ENCODE peak calls at places on chromosomes 13 and 19, in five cellular contexts. One of them, this sample, is unnamed.

GRCh38 chr19:46225558-46226004 is 4.0 kb upstream of the IGFL1 start:
- DNase-seq in choroid plexus epithelial cell: peak
- DNase-seq in fibroblast of pulmonary artery: peak
- DNase-seq in fibroblast of mammary gland: peak
- DNase-seq in neural crest cell: no peak
- DNase-seq in this sample: peak

GRCh38 chr19:4059931-4060620 is 6.6 kb downstream of the ZBTB7A start:
- DNase-seq in fibroblast of mammary gland: peak
- DNase-seq in neural crest cell: no peak
- DNase-seq in choroid plexus epithelial cell: no peak
- DNase-seq in fibroblast of pulmonary artery: peak
- DNase-seq in this sample: peak

GRCh38 chr13:106570354-106570822 is 2.5 kb upstream of the ARGLU1 start:
- DNase-seq in fibroblast of pulmonary artery: peak
- DNase-seq in fibroblast of mammary gland: peak
- DNase-seq in neural crest cell: peak
- DNase-seq in choroid plexus epithelial cell: peak
- DNase-seq in this sample: peak

GRCh38 chr13:99496322-99497142 is 4.7 kb upstream of the TM9SF2 start:
- DNase-seq in fibroblast of pulmonary artery: peak
- DNase-seq in fibroblast of mammary gland: peak
- DNase-seq in choroid plexus epithelial cell: peak
- DNase-seq in neural crest cell: no peak
- DNase-seq in this sample: peak

GRCh38 chr13:114015111-114015551 is 41.3 kb upstream of the C13orf46 start:
- DNase-seq in neural crest cell: no peak
- DNase-seq in fibroblast of pulmonary artery: no peak
- DNase-seq in choroid plexus epithelial cell: no peak
- DNase-seq in fibroblast of mammary gland: no peak
- DNase-seq in this sample: no peak

GRCh38 chr13:101730420-101731000 is 278.0 kb downstream of the ITGBL1 start:
- DNase-seq in fibroblast of pulmonary artery: no peak
- DNase-seq in choroid plexus epithelial cell: peak
- DNase-seq in fibroblast of mammary gland: peak
- DNase-seq in neural crest cell: no peak
- DNase-seq in this sample: no peak

GRCh38 chr19:37654118-37654517 is 1.1 kb downstream of the ZFP30 start:
- DNase-seq in fibroblast of mammary gland: peak
- DNase-seq in choroid plexus epithelial cell: peak
- DNase-seq in neural crest cell: no peak
- DNase-seq in fibroblast of pulmonary artery: no peak
- DNase-seq in this sample: no peak

GRCh38 chr19:33702606-33703437 is 81.1 kb downstream of the CHST8 start:
- DNase-seq in choroid plexus epithelial cell: no peak
- DNase-seq in fibroblast of mammary gland: no peak
- DNase-seq in neural crest cell: no peak
- DNase-seq in fibroblast of pulmonary artery: no peak
- DNase-seq in this sample: no peak

GRCh38 chr19:38264486-38265212 is at the start of gene SPINT2:
- DNase-seq in choroid plexus epithelial cell: no peak
- DNase-seq in fibroblast of pulmonary artery: no peak
- DNase-seq in neural crest cell: peak
- DNase-seq in fibroblast of mammary gland: no peak
- DNase-seq in this sample: no peak

GRCh38 chr19:1189419-1189818 is 15.4 kb upstream of the SBNO2 start:
- DNase-seq in neural crest cell: no peak
- DNase-seq in fibroblast of pulmonary artery: no peak
- DNase-seq in fibroblast of mammary gland: no peak
- DNase-seq in choroid plexus epithelial cell: peak
- DNase-seq in this sample: no peak

GRCh38 chr13:40271931-40272775 is 394.3 kb downstream of the FOXO1 start:
- DNase-seq in fibroblast of mammary gland: peak
- DNase-seq in neural crest cell: no peak
- DNase-seq in fibroblast of pulmonary artery: peak
- DNase-seq in choroid plexus epithelial cell: peak
- DNase-seq in this sample: peak

GRCh38 chr19:4633140-4633967 is 6.0 kb upstream of the TNFAIP8L1 start:
- DNase-seq in neural crest cell: peak
- DNase-seq in fibroblast of mammary gland: peak
- DNase-seq in choroid plexus epithelial cell: peak
- DNase-seq in fibroblast of pulmonary artery: peak
- DNase-seq in this sample: peak

GRCh38 chr19:33557720-33558119 is 36.1 kb upstream of the PEPD start:
- DNase-seq in fibroblast of pulmonary artery: no peak
- DNase-seq in neural crest cell: no peak
- DNase-seq in choroid plexus epithelial cell: no peak
- DNase-seq in fibroblast of mammary gland: no peak
- DNase-seq in this sample: no peak

GRCh38 chr19:45368737-45369340 is 1.5 kb downstream of the ERCC2 start:
- DNase-seq in fibroblast of mammary gland: no peak
- DNase-seq in neural crest cell: no peak
- DNase-seq in choroid plexus epithelial cell: no peak
- DNase-seq in fibroblast of pulmonary artery: no peak
- DNase-seq in this sample: no peak

GRCh38 chr13:25588336-25589060 is 216.7 kb downstream of the ATP8A2 start:
- DNase-seq in choroid plexus epithelial cell: no peak
- DNase-seq in neural crest cell: no peak
- DNase-seq in fibroblast of pulmonary artery: no peak
- DNase-seq in fibroblast of mammary gland: no peak
- DNase-seq in this sample: no peak

GRCh38 chr19:920051-920857 is 3.1 kb downstream of the KISS1R start:
- DNase-seq in choroid plexus epithelial cell: no peak
- DNase-seq in fibroblast of pulmonary artery: peak
- DNase-seq in fibroblast of mammary gland: no peak
- DNase-seq in neural crest cell: no peak
- DNase-seq in this sample: no peak

GRCh38 chr13:66405908-66406802 is 824.0 kb downstream of the PCDH9 start:
- DNase-seq in fibroblast of pulmonary artery: peak
- DNase-seq in choroid plexus epithelial cell: peak
- DNase-seq in neural crest cell: no peak
- DNase-seq in fibroblast of mammary gland: peak
- DNase-seq in this sample: peak

GRCh38 chr19:49807174-49807830 is 5.8 kb downstream of the FUZ start:
- DNase-seq in neural crest cell: no peak
- DNase-seq in choroid plexus epithelial cell: no peak
- DNase-seq in fibroblast of pulmonary artery: no peak
- DNase-seq in fibroblast of mammary gland: no peak
- DNase-seq in this sample: no peak

GRCh38 chr19:42132030-42132628 is at the start of gene POU2F2:
- DNase-seq in fibroblast of mammary gland: no peak
- DNase-seq in fibroblast of pulmonary artery: no peak
- DNase-seq in neural crest cell: no peak
- DNase-seq in choroid plexus epithelial cell: no peak
- DNase-seq in this sample: no peak

GRCh38 chr13:49086711-49087110 is 111.0 kb downstream of the FNDC3A start:
- DNase-seq in fibroblast of pulmonary artery: peak
- DNase-seq in fibroblast of mammary gland: peak
- DNase-seq in neural crest cell: no peak
- DNase-seq in choroid plexus epithelial cell: peak
- DNase-seq in this sample: peak

GRCh38 chr13:33193428-33193974 is 92.1 kb downstream of the STARD13 start:
- DNase-seq in fibroblast of pulmonary artery: peak
- DNase-seq in choroid plexus epithelial cell: peak
- DNase-seq in neural crest cell: no peak
- DNase-seq in fibroblast of mammary gland: no peak
- DNase-seq in this sample: peak

GRCh38 chr19:3840804-3841203 is 28.0 kb downstream of the ZFR2 start:
- DNase-seq in choroid plexus epithelial cell: no peak
- DNase-seq in neural crest cell: no peak
- DNase-seq in fibroblast of pulmonary artery: no peak
- DNase-seq in fibroblast of mammary gland: no peak
- DNase-seq in this sample: no peak

GRCh38 chr13:36758345-36758744 is 60.7 kb upstream of the RFXAP start:
- DNase-seq in choroid plexus epithelial cell: no peak
- DNase-seq in fibroblast of mammary gland: no peak
- DNase-seq in neural crest cell: no peak
- DNase-seq in fibroblast of pulmonary artery: no peak
- DNase-seq in this sample: no peak

GRCh38 chr19:12042893-12043292 is 7.4 kb upstream of the ZNF433 start:
- DNase-seq in choroid plexus epithelial cell: no peak
- DNase-seq in neural crest cell: no peak
- DNase-seq in fibroblast of mammary gland: no peak
- DNase-seq in fibroblast of pulmonary artery: no peak
- DNase-seq in this sample: no peak

GRCh38 chr19:31499826-31500539 is 150.7 kb upstream of the TSHZ3 start:
- DNase-seq in neural crest cell: no peak
- DNase-seq in fibroblast of pulmonary artery: no peak
- DNase-seq in choroid plexus epithelial cell: no peak
- DNase-seq in fibroblast of mammary gland: no peak
- DNase-seq in this sample: no peak

GRCh38 chr19:52270266-52270885 is 989 bp downstream of the ZNF766 start:
- DNase-seq in neural crest cell: no peak
- DNase-seq in fibroblast of pulmonary artery: no peak
- DNase-seq in choroid plexus epithelial cell: no peak
- DNase-seq in fibroblast of mammary gland: peak
- DNase-seq in this sample: no peak

GRCh38 chr13:67772807-67773453 is 542.8 kb upstream of the PCDH9 start:
- DNase-seq in neural crest cell: no peak
- DNase-seq in fibroblast of mammary gland: no peak
- DNase-seq in choroid plexus epithelial cell: no peak
- DNase-seq in fibroblast of pulmonary artery: no peak
- DNase-seq in this sample: no peak

GRCh38 chr19:15288146-15288963 is 44.0 kb downstream of the BRD4 start:
- DNase-seq in neural crest cell: peak
- DNase-seq in choroid plexus epithelial cell: no peak
- DNase-seq in fibroblast of pulmonary artery: no peak
- DNase-seq in fibroblast of mammary gland: peak
- DNase-seq in this sample: no peak

GRCh38 chr13:33543089-33543459 is 257.5 kb upstream of the STARD13 start:
- DNase-seq in fibroblast of pulmonary artery: no peak
- DNase-seq in neural crest cell: no peak
- DNase-seq in choroid plexus epithelial cell: no peak
- DNase-seq in fibroblast of mammary gland: no peak
- DNase-seq in this sample: no peak

GRCh38 chr19:7676376-7676775 is 514 bp upstream of the MCEMP1 start:
- DNase-seq in choroid plexus epithelial cell: no peak
- DNase-seq in fibroblast of mammary gland: no peak
- DNase-seq in fibroblast of pulmonary artery: no peak
- DNase-seq in neural crest cell: no peak
- DNase-seq in this sample: no peak

GRCh38 chr13:72622546-72622945 is 104.9 kb downstream of the MZT1 start:
- DNase-seq in fibroblast of mammary gland: no peak
- DNase-seq in neural crest cell: no peak
- DNase-seq in fibroblast of pulmonary artery: no peak
- DNase-seq in choroid plexus epithelial cell: no peak
- DNase-seq in this sample: no peak

GRCh38 chr19:49592486-49593232 is 1.7 kb downstream of the PRR12 start:
- DNase-seq in neural crest cell: peak
- DNase-seq in fibroblast of pulmonary artery: no peak
- DNase-seq in fibroblast of mammary gland: peak
- DNase-seq in choroid plexus epithelial cell: peak
- DNase-seq in this sample: peak

GRCh38 chr13:81610613-81611012 is 1269.7 kb upstream of the SPRY2 start:
- DNase-seq in choroid plexus epithelial cell: peak
- DNase-seq in fibroblast of pulmonary artery: no peak
- DNase-seq in fibroblast of mammary gland: no peak
- DNase-seq in neural crest cell: no peak
- DNase-seq in this sample: no peak

GRCh38 chr13:71879129-71879535 is 12.1 kb upstream of the DACH1 start:
- DNase-seq in neural crest cell: no peak
- DNase-seq in fibroblast of pulmonary artery: peak
- DNase-seq in fibroblast of mammary gland: no peak
- DNase-seq in choroid plexus epithelial cell: peak
- DNase-seq in this sample: peak

GRCh38 chr19:16249826-16250434 is 52.2 kb downstream of the AP1M1 start:
- DNase-seq in fibroblast of mammary gland: peak
- DNase-seq in fibroblast of pulmonary artery: peak
- DNase-seq in choroid plexus epithelial cell: peak
- DNase-seq in neural crest cell: no peak
- DNase-seq in this sample: no peak

GRCh38 chr13:110249326-110249725 is 57.6 kb downstream of the COL4A1 start:
- DNase-seq in choroid plexus epithelial cell: no peak
- DNase-seq in fibroblast of pulmonary artery: no peak
- DNase-seq in neural crest cell: no peak
- DNase-seq in fibroblast of mammary gland: no peak
- DNase-seq in this sample: no peak
- TF ChIP-seq CTCF in choroid plexus epithelial cell: no peak
- TF ChIP-seq CTCF in fibroblast of pulmonary artery: no peak
- TF ChIP-seq CTCF in neural crest cell: no peak
- TF ChIP-seq CTCF in fibroblast of mammary gland: no peak
- TF ChIP-seq CTCF in this sample: no peak

DNA sequence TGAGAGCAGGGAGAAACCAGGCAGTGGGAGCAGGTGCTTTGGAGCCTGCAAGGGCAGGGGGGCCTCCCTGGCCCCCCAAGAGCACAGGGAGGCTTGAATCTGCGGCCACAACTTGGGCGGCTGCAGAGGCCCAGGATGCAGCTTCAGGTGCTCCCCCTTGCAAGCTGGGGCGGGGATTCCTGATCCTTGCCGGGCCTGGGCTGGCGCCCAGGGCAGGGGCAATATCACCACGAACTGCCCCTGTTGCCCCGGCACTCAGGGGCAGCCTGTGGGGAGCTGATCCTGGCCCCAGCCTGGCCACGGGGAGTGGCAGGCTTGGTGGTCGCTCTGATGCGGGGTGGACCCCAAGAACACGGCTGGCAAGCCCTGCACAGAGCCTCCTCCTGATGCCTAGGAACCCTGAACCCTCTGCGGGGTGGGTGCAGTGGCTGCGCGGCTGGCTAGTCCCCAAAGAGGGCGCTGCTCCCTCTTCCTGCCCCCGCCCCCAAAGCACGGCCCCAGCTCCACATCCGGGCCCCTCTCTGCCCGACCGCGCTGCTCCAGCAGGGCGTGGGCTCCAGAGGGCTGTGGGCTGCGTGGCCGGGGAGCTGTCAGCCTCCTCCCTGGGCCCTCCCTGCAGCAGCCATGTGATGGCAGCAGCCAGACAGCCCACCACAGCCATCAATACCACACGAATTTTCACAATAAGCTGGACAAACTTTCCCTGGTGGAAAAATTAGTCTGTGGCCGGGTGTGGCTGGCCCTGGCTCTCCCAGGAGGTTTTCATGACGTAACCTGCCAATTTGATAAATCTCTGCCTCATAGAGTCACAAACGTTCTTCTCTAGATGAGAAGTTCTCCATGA is 21.0 kb downstream of the TNFSF9 start:
- DNase-seq in neural crest cell: peak
- DNase-seq in fibroblast of mammary gland: peak
- DNase-seq in fibroblast of pulmonary artery: no peak
- DNase-seq in choroid plexus epithelial cell: no peak
- DNase-seq in this sample: no peak
- TF ChIP-seq CTCF in neural crest cell: peak
- TF ChIP-seq CTCF in fibroblast of mammary gland: no peak
- TF ChIP-seq CTCF in fibroblast of pulmonary artery: no peak
- TF ChIP-seq CTCF in choroid plexus epithelial cell: no peak
- TF ChIP-seq CTCF in this sample: no peak

GRCh38 chr13:21798181-21798580 is 127.3 kb downstream of the FGF9 start:
- DNase-seq in choroid plexus epithelial cell: no peak
- DNase-seq in fibroblast of pulmonary artery: no peak
- DNase-seq in neural crest cell: no peak
- DNase-seq in fibroblast of mammary gland: no peak
- DNase-seq in this sample: no peak
- TF ChIP-seq CTCF in choroid plexus epithelial cell: no peak
- TF ChIP-seq CTCF in fibroblast of pulmonary artery: no peak
- TF ChIP-seq CTCF in neural crest cell: no peak
- TF ChIP-seq CTCF in fibroblast of mammary gland: no peak
- TF ChIP-seq CTCF in this sample: no peak

GRCh38 chr19:36139473-36140288 is at the start of gene CAPNS1:
- DNase-seq in fibroblast of pulmonary artery: peak
- DNase-seq in choroid plexus epithelial cell: peak
- DNase-seq in fibroblast of mammary gland: peak
- DNase-seq in neural crest cell: peak
- DNase-seq in this sample: peak
- TF ChIP-seq CTCF in fibroblast of pulmonary artery: no peak
- TF ChIP-seq CTCF in choroid plexus epithelial cell: no peak
- TF ChIP-seq CTCF in fibroblast of mammary gland: no peak
- TF ChIP-seq CTCF in neural crest cell: peak
- TF ChIP-seq CTCF in this sample: no peak

This sample was measured in MCF 10A.